ENCODE peak calls at places on chromosomes 7 and 10, in eight cellular contexts. E is stomach, J is IMR-90, D is DND-41, O is mucosa of descending colon, N is A549, W is neural progenitor cell, M is foreskin keratinocyte. I is an unnamed sample.

GRCh38 chr7:157811946-157812345 is 475.1 kb downstream of the DNAJB6 start:
- DNase-seq in E (no peak), W (no peak), J (no peak), O (peak; percentile 22), D (no peak), N (no peak), M (no peak), I (no peak)

GRCh38 chr7:100572949-100573675 is 588 bp downstream of the SAP25 start:
- DNase-seq in E (no peak), M (no peak), D (no peak), O (no peak), N (no peak), W (no peak), J (no peak), I (no peak)

GRCh38 chr10:125782661-125783060 is 7.0 kb upstream of the MMP21 start:
- DNase-seq in O (no peak), M (no peak), J (peak; percentile 4), W (no peak), E (no peak), N (no peak), D (no peak), I (peak; percentile 43)

GRCh38 chr7:73521636-73522080 is 435 bp downstream of the BAZ1B start:
- DNase-seq in E (peak; percentile 61), W (no peak), O (no peak), M (peak; percentile 12), J (peak; percentile 20), N (no peak), D (no peak), I (peak; percentile 74)

GRCh38 chr10:93412801-93413200 is 69.3 kb downstream of the MYOF start:
- DNase-seq in D (peak; percentile 5), W (no peak), M (no peak), O (no peak), E (no peak), J (no peak), N (no peak), I (no peak)

GRCh38 chr7:116034411-116034810 is 3.8 kb upstream of the TFEC start:
- DNase-seq in W (no peak), D (no peak), M (peak; percentile 52), O (no peak), E (no peak), N (no peak), J (no peak), I (no peak)

GRCh38 chr10:98391065-98391464 is 23.9 kb downstream of the PYROXD2 start:
- DNase-seq in D (peak; percentile 27), J (no peak), N (no peak), O (no peak), M (no peak), E (no peak), W (no peak), I (no peak)

GRCh38 chr7:38796636-38797501 is 112.1 kb downstream of the VPS41 start:
- DNase-seq in N (peak; percentile 58), W (peak; percentile 62), M (peak; percentile 38), E (peak; percentile 57), O (no peak), D (peak; percentile 39), J (peak; percentile 67), I (peak; percentile 66)

GRCh38 chr10:130748409-130749057 is 563.0 kb downstream of the TCERG1L start:
- DNase-seq in E (peak; percentile 14), M (no peak), N (no peak), J (no peak), W (no peak), D (no peak), O (no peak), I (no peak)

GRCh38 chr7:80428161-80429054 is 83.5 kb downstream of the GNAT3 start:
- DNase-seq in E (no peak), O (no peak), M (peak; percentile 61), D (no peak), J (peak; percentile 79), W (peak; percentile 60), N (peak; percentile 79), I (peak; percentile 75)

GRCh38 chr10:34187201-34187600 is 627.9 kb downstream of the PARD3 start:
- DNase-seq in O (no peak), D (no peak), J (peak; percentile 13), E (no peak), N (no peak), W (no peak), M (no peak), I (peak; percentile 26)

GRCh38 chr7:9250876-9251275 is 817.5 kb downstream of the NXPH1 start:
- DNase-seq in N (no peak), J (no peak), W (peak; percentile 65), D (no peak), O (no peak), M (no peak), E (no peak), I (no peak)

GRCh38 chr7:64795176-64795575 is 948 bp downstream of the ZNF138 start:
- DNase-seq in E (no peak), M (no peak), D (no peak), J (no peak), W (peak; percentile 50), N (no peak), O (no peak), I (no peak)

GRCh38 chr10:86707505-86707904 is 39.2 kb downstream of the LDB3 start:
- DNase-seq in D (no peak), J (no peak), N (no peak), W (no peak), M (no peak), E (no peak), O (no peak), I (no peak)

GRCh38 chr7:28435152-28435551 is 22.8 kb downstream of the CREB5 start:
- DNase-seq in J (no peak), E (no peak), D (no peak), O (no peak), M (no peak), W (no peak), N (no peak), I (no peak)

GRCh38 chr10:132113766-132114365 is 48.1 kb downstream of the JAKMIP3 start:
- DNase-seq in N (no peak), E (peak; percentile 16), W (no peak), O (no peak), M (no peak), D (no peak), J (no peak), I (no peak)

GRCh38 chr7:8516976-8517375 is 83.6 kb downstream of the NXPH1 start:
- DNase-seq in O (no peak), D (no peak), J (no peak), W (no peak), M (no peak), E (no peak), N (no peak), I (no peak)

GRCh38 chr10:121976607-121977006 is 1.6 kb upstream of the NSMCE4A start:
- DNase-seq in M (no peak), O (no peak), E (no peak), N (no peak), D (no peak), W (no peak), J (no peak), I (no peak)

GRCh38 chr7:82578430-82578829 is 134.9 kb upstream of the CACNA2D1 start:
- DNase-seq in W (no peak), M (no peak), D (no peak), E (no peak), J (peak; percentile 24), O (no peak), N (peak; percentile 23), I (peak; percentile 33)

GRCh38 chr7:150311711-150312110 is 11.4 kb upstream of the LRRC61 start:
- DNase-seq in N (no peak), E (no peak), W (no peak), M (no peak), J (no peak), D (no peak), O (no peak), I (no peak)
- H3K4me1 ChIP-seq in N (no peaks in the 10 kb centered on the region), E (peaks cover 3% of the 10 kb centered on the region), W (no peaks in the 10 kb centered on the region), M (no peaks in the 10 kb centered on the region), J (peaks cover 5% of the 10 kb centered on the region), D (no peaks in the 10 kb centered on the region), O (no peaks in the 10 kb centered on the region), I (peaks cover 6% of the 10 kb centered on the region)

DNA sequence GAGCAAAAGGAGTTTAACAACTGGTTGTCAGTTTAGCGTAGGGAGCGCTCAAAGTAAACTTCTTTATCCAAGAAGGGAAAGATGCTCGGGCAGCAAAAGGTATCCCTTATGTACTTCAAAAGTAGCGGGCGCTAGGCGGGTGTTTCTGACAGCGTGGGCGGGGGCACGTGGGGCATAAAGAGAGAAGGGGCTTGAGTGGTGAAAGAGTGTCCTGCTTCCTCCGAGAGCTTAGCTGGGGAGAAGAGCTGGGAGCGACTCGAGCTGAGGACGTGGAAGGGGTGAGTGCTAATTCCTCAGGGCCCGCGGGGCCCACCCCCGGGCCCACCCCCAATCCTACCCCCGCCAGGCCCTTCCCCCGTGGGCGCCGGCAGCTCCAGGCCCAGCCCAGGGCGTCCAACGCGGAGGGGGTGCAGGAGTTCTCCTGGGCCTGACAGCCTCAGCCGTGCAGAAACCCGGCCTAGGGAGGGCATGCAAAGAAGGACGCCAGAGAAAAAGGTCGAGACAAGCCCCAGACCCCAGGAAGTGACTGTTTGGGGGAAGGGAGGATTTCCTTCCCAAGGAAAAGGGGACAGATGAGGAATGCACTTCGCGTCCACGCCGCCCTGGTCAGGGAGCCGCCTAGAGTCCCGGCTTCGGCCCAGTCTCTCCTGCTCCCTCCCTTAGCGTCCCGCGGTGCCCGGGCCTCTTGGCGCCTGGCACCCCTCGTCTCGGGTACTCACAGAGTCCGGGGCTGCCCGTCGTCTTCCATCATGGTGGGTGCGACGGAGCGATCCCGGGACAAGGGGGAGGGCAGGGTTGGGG is 849 bp downstream of the TIAL1 start:
- DNase-seq in M (peak; percentile 11), O (peak; percentile 73), D (peak; percentile 54), J (peak; percentile 44), W (peak; percentile 35), E (peak; percentile 34), N (peak; percentile 25), I (peak; percentile 75)
- H3K4me1 ChIP-seq in M (peaks cover 25% of the 10 kb centered on the region), O (peaks cover 45% of the 10 kb centered on the region), D (peaks cover 44% of the 10 kb centered on the region), J (peaks cover 5% of the 10 kb centered on the region), W (peaks cover 33% of the 10 kb centered on the region), E (peaks cover 36% of the 10 kb centered on the region), N (peaks cover 41% of the 10 kb centered on the region), I (peaks cover 49% of the 10 kb centered on the region)

GRCh38 chr7:69624431-69624830 is 26.2 kb downstream of the AUTS2 start:
- DNase-seq in D (peak; percentile 28), N (no peak), E (no peak), J (no peak), M (no peak), W (no peak), O (no peak), I (no peak)
- H3K4me1 ChIP-seq in D (peaks cover 4% of the 10 kb centered on the region), N (peaks cover 7% of the 10 kb centered on the region), E (no peaks in the 10 kb centered on the region), J (no peaks in the 10 kb centered on the region), M (no peaks in the 10 kb centered on the region), W (peaks cover 46% of the 10 kb centered on the region), O (no peaks in the 10 kb centered on the region), I (no peaks in the 10 kb centered on the region)

GRCh38 chr7:135672560-135673359 is 10.4 kb downstream of the STMP1 start:
- DNase-seq in M (peak; percentile 60), D (peak; percentile 22), E (no peak), O (no peak), J (peak; percentile 84), W (peak; percentile 67), N (peak; percentile 61), I (peak; percentile 87)

GRCh38 chr7:135669774-135670173 is 7.5 kb downstream of the STMP1 start:
- DNase-seq in W (no peak), D (no peak), J (no peak), E (no peak), O (no peak), M (no peak), N (no peak), I (peak; percentile 40)

GRCh38 chr7:135678612-135679575 is 16.6 kb downstream of the STMP1 start:
- DNase-seq in E (peak; percentile 76), M (peak; percentile 87), W (no peak), J (peak; percentile 86), N (no peak), O (no peak), D (no peak), I (peak; percentile 80)

GRCh38 chr7:135670179-135670578 is 7.9 kb downstream of the STMP1 start:
- DNase-seq in E (no peak), D (no peak), J (peak; percentile 86), W (no peak), N (no peak), M (peak; percentile 81), O (no peak), I (peak; percentile 90)

GRCh38 chr7:135673360-135673706 is 11.0 kb downstream of the STMP1 start:
- DNase-seq in N (no peak), W (no peak), D (no peak), E (no peak), O (no peak), J (peak; percentile 84), M (peak; percentile 19), I (peak; percentile 69)
- H3K4me1 ChIP-seq in N (peaks cover 3% of the 10 kb centered on the region), W (no peaks in the 10 kb centered on the region), D (no peaks in the 10 kb centered on the region), E (peaks cover 5% of the 10 kb centered on the region), O (no peaks in the 10 kb centered on the region), J (peaks cover 14% of the 10 kb centered on the region), M (peaks cover 41% of the 10 kb centered on the region), I (peaks cover 49% of the 10 kb centered on the region)

I was measured in GM23248.